ENCODE peak calls at places on chromosomes 6 and 20, in four cellular contexts. Y is fibroblast of the aortic adventitia, V is PC-9, O is adrenal gland. Z is an unnamed sample.
A peak's percentile ranks its signal among the peaks of the same experiment; 100 is the strongest.

GRCh38 chr6:90496617-90497016 is 90.3 kb downstream of the MAP3K7 start:
- DNase-seq in V (no peak), Y (no peak), O (no peak), Z (no peak)

GRCh38 chr6:167750956-167751358 is 75.8 kb upstream of the AFDN start:
- DNase-seq in Y (no peak), V (peak; percentile 76), O (peak; percentile 50), Z (no peak)

GRCh38 chr6:161379828-161380598 is 106.2 kb upstream of the AGPAT4 start:
- DNase-seq in Y (peak; percentile 76), V (no peak), O (no peak), Z (no peak)

GRCh38 chr6:47810885-47811284 is 29.1 kb downstream of the OPN5 start:
- DNase-seq in V (no peak), O (no peak), Y (no peak), Z (peak; percentile 2)

GRCh38 chr6:52984247-52984646 is 10.8 kb downstream of the GSTA4 start:
- DNase-seq in O (no peak), Y (no peak), V (no peak), Z (peak; percentile 48)

GRCh38 chr6:169420912-169421543 is 167.4 kb upstream of the THBS2 start:
- DNase-seq in Y (no peak), O (peak; percentile 71), V (peak; percentile 33), Z (peak; percentile 19)

GRCh38 chr6:125953502-125953875 is 3.1 kb upstream of the HINT3 start:
- DNase-seq in Y (no peak), V (no peak), O (no peak), Z (peak; percentile 45)

GRCh38 chr6:16999486-17000436 is 102.1 kb upstream of the STMND1 start:
- DNase-seq in O (no peak), V (no peak), Y (peak; percentile 87), Z (no peak)

GRCh38 chr6:28351087-28351486 is 1.3 kb downstream of the ZKSCAN3 start:
- DNase-seq in V (no peak), O (no peak), Y (no peak), Z (no peak)

DNA sequence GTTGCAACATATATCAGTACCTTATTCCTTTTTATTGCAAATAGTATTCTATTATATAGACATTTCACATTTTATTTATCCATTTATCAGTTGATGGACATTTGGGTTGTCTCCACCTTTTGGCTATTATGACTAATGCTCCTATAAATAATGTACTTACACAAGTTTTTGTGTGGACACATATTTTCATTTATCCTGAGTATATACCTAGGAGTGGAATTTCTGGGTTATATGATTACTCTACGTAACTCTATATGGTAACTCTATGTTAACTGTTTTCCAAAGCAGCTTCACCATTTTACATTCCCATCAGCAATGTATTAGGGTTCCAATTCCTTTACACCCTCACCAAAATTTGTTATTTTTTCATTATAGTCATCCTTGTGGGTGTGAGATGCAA is 405.0 kb downstream of the ESR1 start:
- DNase-seq in Y (no peak), O (no peak), V (no peak), Z (no peak)
- H3K4me3 ChIP-seq in Y (no peak overlapping the region), O (no peak overlapping the region), V (no peak overlapping the region), Z (no peak overlapping the region)

GRCh38 chr20:34956041-34956458 is 382 bp downstream of the MYH7B start:
- DNase-seq in V (no peak), O (no peak), Y (no peak), Z (no peak)

GRCh38 chr20:34953960-34954359 is 1.6 kb downstream of the GSS start:
- DNase-seq in O (no peak), V (no peak), Y (no peak), Z (no peak)

GRCh38 chr20:34954905-34955231 is 738 bp downstream of the GSS start:
- DNase-seq in V (no peak), O (peak; percentile 54), Y (no peak), Z (no peak)

GRCh38 chr20:34956751-34957472 is 1.2 kb downstream of the MYH7B start:
- DNase-seq in V (no peak), O (no peak), Y (no peak), Z (no peak)

DNA sequence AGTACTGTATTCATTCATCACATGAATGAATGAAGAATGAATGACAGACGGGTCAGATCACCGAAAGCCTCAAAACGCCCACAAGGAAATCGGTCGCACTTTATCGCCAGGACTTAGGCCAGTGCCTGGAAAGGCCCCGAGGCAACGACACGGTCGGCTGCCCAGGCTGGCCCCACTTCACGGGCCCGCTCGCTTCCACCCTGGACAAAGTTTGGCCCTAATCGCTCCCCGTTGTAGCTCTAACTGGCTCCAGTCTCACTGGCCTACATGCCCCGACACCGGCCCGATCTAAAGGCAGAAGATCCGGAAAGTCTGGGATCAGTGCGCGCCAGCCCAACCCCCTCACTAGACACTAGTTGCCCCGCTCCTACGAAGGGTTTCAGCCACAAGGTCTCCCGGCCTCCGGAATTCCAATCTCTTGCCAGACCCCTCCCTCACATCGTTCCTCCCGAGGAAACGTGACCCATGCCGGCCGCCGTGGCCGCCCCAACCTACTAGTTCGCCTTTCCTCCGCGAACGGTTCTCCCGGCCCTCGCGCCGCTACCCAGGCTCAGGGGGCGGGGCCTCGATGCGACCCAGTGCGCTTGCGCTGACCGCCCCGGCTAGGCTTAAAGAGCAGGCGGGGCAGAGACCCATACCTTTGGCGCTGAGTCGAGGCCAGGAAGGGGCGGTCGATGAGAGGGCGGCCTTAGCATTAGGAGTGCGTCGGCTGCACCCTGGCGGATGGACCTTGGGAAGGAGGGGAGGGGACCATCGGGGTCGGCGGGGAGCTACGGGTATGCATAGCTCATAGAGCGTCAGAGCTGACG is at the start of the genes GSS and MYH7B:
- DNase-seq in V (peak; percentile 99), O (peak; percentile 97), Y (peak; percentile 95), Z (peak; percentile 96)
- TF ChIP-seq CTCF in V (peak; percentile 61), O (peak; percentile 71), Y (peak; percentile 58), Z (peak; percentile 47)

GRCh38 chr6:99867026-99867425 is 127.0 kb downstream of the MCHR2 start:
- DNase-seq in Y (no peak), V (no peak), O (no peak), Z (no peak)

DNA sequence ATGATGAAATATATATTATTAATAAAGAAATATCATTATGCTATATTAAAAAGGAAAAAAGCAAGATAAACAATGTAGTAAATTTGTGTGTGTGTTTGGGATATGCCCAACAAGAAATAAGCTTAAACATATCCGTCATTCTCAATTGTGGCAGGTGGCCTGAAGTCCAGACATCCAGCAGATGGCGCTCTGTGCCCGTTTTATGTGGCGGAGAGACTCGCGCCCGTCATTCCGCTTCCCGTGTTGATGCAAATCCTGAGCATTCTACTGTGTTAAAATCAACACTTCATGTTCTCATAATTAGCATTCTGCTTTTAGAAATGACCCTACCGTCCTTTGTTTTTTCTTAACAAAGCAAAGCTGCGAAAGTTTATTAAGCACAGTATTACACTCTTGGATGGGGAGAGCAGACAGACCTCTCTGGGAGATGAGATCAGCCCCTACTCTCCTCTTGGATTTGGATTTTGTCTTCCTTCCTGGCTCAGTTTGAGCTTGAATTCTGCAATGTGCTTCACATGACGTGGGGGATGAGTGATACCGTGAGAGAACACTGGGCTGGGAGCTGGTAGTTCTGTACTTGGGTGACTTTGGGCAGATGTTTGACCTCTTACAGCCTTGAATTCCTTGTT is 125.8 kb downstream of the MCHR2 start:
- DNase-seq in Y (peak; percentile 72), V (peak; percentile 71), O (peak; percentile 71), Z (peak; percentile 66)
- H3K4me3 ChIP-seq in Y (no peak overlapping the region), V (no peak overlapping the region), O (no peak overlapping the region), Z (no peak overlapping the region)

DNA sequence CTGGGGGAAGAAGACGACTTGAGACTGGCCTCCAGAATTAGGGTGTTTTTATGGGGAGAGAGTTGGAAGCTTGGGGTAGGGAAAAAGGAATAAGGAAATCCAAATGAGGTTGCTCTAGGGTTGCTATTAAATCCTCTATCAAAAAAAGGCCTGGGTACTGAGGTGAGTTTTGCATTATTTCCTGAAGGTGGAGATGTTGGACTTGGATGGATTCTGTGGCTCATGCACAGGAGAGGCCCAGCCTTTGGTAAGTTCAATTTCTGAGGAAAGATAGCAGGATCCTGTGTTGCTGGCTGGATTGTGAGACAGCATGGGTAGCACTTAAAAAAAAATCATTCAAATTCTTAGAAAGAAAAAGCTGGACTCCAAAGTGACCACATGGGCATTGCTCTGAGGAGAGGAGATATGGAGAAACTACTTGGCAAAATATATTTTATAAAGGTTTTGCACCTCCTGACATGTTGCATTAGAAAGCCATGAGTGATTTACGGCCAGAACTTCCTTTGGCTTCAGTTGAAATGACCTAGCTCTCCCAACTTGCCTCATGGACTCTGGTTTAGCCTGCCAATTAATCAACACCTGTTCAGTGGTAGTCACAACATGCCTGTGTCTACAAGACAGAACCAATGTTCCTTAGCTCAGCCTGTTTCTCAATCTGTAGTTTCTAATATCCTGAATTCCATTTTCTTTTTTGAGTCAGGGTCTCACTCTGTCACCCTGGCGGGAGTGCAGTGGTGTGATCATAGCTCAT is 152.1 kb upstream of the RALGAPA2 start:
- DNase-seq in Y (peak; percentile 3), O (no peak), V (no peak), Z (no peak)
- TF ChIP-seq CTCF in Y (peak; percentile 5), O (no peak), V (peak; percentile 32), Z (no peak)